ENCODE peak calls at places on chromosomes 12 and 14, in nine cellular contexts. V is NCI-H226; X is substantia nigra; Q is Kasumi-1; C is neural progenitor cell; E is activated T-cell treated with anti-CD3 and anti-CD28 coated beads, Interleukin-2, amount 50 U/mL, for 48 hours; D is EL; F is mucosa of descending colon; Z is esophagus squamous epithelium. N is an unnamed sample.
A peak's percentile ranks its signal among the peaks of the same experiment; 100 is the strongest.

GRCh38 chr12:71551529-71551928 is 111.9 kb downstream of the LGR5 start:
- DNase-seq in V (no peak), X (no peak), Q (peak; percentile 73), C (peak; percentile 25), E (no peak), D (peak; percentile 24), F (no peak), Z (no peak), N (no peak)

GRCh38 chr12:131005161-131006035 is 51.7 kb downstream of the ADGRD1 start:
- DNase-seq in V (no peak), X (no peak), Q (no peak), C (no peak), E (no peak), D (no peak), F (no peak), Z (no peak), N (no peak)

GRCh38 chr14:73815849-73816816 is 35.5 kb upstream of the PTGR2 start:
- DNase-seq in V (no peak), X (no peak), Q (no peak), C (no peak), E (no peak), D (no peak), F (no peak), Z (no peak), N (no peak)

GRCh38 chr12:4483885-4484823 is 38.5 kb upstream of the FGF6 start:
- DNase-seq in V (no peak), X (no peak), Q (no peak), C (no peak), E (no peak), D (no peak), F (no peak), Z (no peak), N (no peak)

GRCh38 chr14:77400216-77400615 is 23.0 kb downstream of the SAMD15 start:
- DNase-seq in V (no peak), X (no peak), Q (no peak), C (no peak), E (no peak), D (no peak), F (no peak), Z (no peak), N (no peak)

GRCh38 chr14:101726954-101727302 is 34.6 kb upstream of the PPP2R5C start:
- DNase-seq in V (no peak), X (no peak), Q (no peak), C (no peak), E (no peak), D (no peak), F (no peak), Z (no peak), N (no peak)

GRCh38 chr14:75459099-75459741 is 31.4 kb downstream of the JDP2 start:
- DNase-seq in V (no peak), X (no peak), Q (peak; percentile 68), C (no peak), E (no peak), D (no peak), F (peak; percentile 77), Z (no peak), N (peak; percentile 17)

GRCh38 chr14:99883866-99884650 is 90.8 kb downstream of the EML1 start:
- DNase-seq in V (no peak), X (no peak), Q (no peak), C (peak; percentile 79), E (no peak), D (no peak), F (no peak), Z (no peak), N (no peak)

GRCh38 chr12:57216014-57216891 is at the start of gene NXPH4:
- DNase-seq in V (peak; percentile 25), X (no peak), Q (no peak), C (peak; percentile 70), E (peak; percentile 70), D (peak; percentile 31), F (peak; percentile 48), Z (no peak), N (no peak)

GRCh38 chr14:99137001-99137700 is 134.8 kb downstream of the BCL11B start:
- DNase-seq in V (no peak), X (no peak), Q (no peak), C (no peak), E (no peak), D (no peak), F (no peak), Z (no peak), N (no peak)

GRCh38 chr14:60862283-60862682 is 118.6 kb downstream of the TRMT5 start:
- DNase-seq in V (no peak), X (no peak), Q (peak; percentile 22), C (no peak), E (no peak), D (no peak), F (peak; percentile 90), Z (no peak), N (no peak)

GRCh38 chr12:52082026-52082667 is 2.6 kb downstream of the SMIM41 start:
- DNase-seq in V (peak; percentile 75), X (no peak), Q (no peak), C (peak; percentile 32), E (no peak), D (peak; percentile 73), F (peak; percentile 41), Z (no peak), N (no peak)

GRCh38 chr12:62698701-62699101 is 232.1 kb downstream of the MON2 start:
- DNase-seq in V (peak; percentile 43), X (no peak), Q (no peak), C (no peak), E (no peak), D (peak; percentile 81), F (no peak), Z (no peak), N (no peak)

GRCh38 chr12:47621960-47622359 is 83.9 kb downstream of the RPAP3 start:
- DNase-seq in V (no peak), X (no peak), Q (no peak), C (no peak), E (no peak), D (no peak), F (no peak), Z (no peak), N (no peak)

GRCh38 chr12:26987634-26988424 is 26.4 kb downstream of the TM7SF3 start:
- DNase-seq in V (no peak), X (no peak), Q (peak; percentile 58), C (no peak), E (no peak), D (peak; percentile 39), F (no peak), Z (no peak), N (no peak)

N was measured in anterior cingulate cortex.